ENCODE peak calls at places on chromosome 21, in nine cellular contexts. P is choroid plexus epithelial cell, M is LHCN-M2, E is HTR-8/SVneo, V is GM04504, U is memory B cell, R is HEK293T, G is AG10803, F is RCC 7860. S is an unnamed sample.

GRCh38 chr21:35438643-35439404 is 389.7 kb upstream of the RUNX1 start:
- DNase-seq in P (peak), V (no peak), F (no peak), U (peak), M (no peak), E (no peak), G (no peak), R (no peak), S (no peak)

GRCh38 chr21:43206231-43207042 is 37.6 kb downstream of the CRYAA start:
- DNase-seq in U (no peak), R (no peak), V (no peak), F (no peak), E (no peak), G (no peak), P (no peak), M (no peak), S (no peak)

GRCh38 chr21:39120876-39121599 is 62.2 kb downstream of the PSMG1 start:
- DNase-seq in R (no peak), G (no peak), F (no peak), E (no peak), M (no peak), P (no peak), V (no peak), U (no peak), S (no peak)

GRCh38 chr21:37547615-37547975 is 181.0 kb downstream of the DYRK1A start:
- DNase-seq in P (no peak), M (no peak), G (no peak), V (no peak), E (no peak), F (no peak), U (no peak), R (no peak), S (no peak)

GRCh38 chr21:15094706-15095105 is 29.9 kb upstream of the NRIP1 start:
- DNase-seq in F (no peak), U (no peak), M (peak), V (no peak), R (no peak), G (no peak), E (no peak), P (no peak), S (no peak)

GRCh38 chr21:28963831-28964230 is 28.8 kb downstream of the LTN1 start:
- DNase-seq in G (no peak), P (no peak), V (no peak), M (no peak), E (no peak), U (no peak), R (no peak), F (no peak), S (no peak)

GRCh38 chr21:35282944-35283343 is 233.8 kb upstream of the RUNX1 start:
- DNase-seq in G (no peak), E (no peak), U (no peak), R (no peak), P (no peak), V (no peak), M (no peak), F (no peak), S (no peak)

GRCh38 chr21:36330904-36331303 is 10.9 kb downstream of the MORC3 start:
- DNase-seq in F (peak), P (peak), V (no peak), M (peak), E (peak), R (peak), U (peak), G (peak), S (peak)

GRCh38 chr21:45011911-45012660 is 62.3 kb upstream of the ADARB1 start:
- DNase-seq in M (peak), U (no peak), P (peak), V (peak), E (peak), F (peak), R (no peak), G (peak), S (peak)

GRCh38 chr21:32802954-32803353 is 31.4 kb upstream of the PAXBP1 start:
- DNase-seq in E (no peak), M (no peak), R (no peak), F (no peak), P (no peak), G (no peak), U (no peak), V (no peak), S (no peak)

GRCh38 chr21:45607922-45608295 is 35.6 kb upstream of the PCBP3 start:
- DNase-seq in F (no peak), M (no peak), E (no peak), V (no peak), P (no peak), U (no peak), G (no peak), R (no peak), S (no peak)

GRCh38 chr21:38806942-38807284 is 1.2 kb downstream of the ETS2 start:
- DNase-seq in P (peak), F (no peak), V (no peak), M (no peak), E (no peak), R (no peak), U (no peak), G (no peak), S (no peak)

GRCh38 chr21:28154121-28154520 is 838.6 kb downstream of the LTN1 start:
- DNase-seq in E (no peak), V (no peak), G (no peak), P (peak), F (no peak), U (no peak), M (peak), R (no peak), S (no peak)

GRCh38 chr21:35926003-35926541 is 134.3 kb downstream of the SETD4 start:
- DNase-seq in M (no peak), P (no peak), V (no peak), U (no peak), R (no peak), G (no peak), E (no peak), F (no peak), S (no peak)

GRCh38 chr21:35484856-35485255 is 435.8 kb upstream of the RUNX1 start:
- DNase-seq in R (no peak), E (no peak), V (no peak), P (no peak), U (no peak), G (no peak), F (no peak), M (peak), S (no peak)

GRCh38 chr21:34671891-34672290 is 3.1 kb downstream of the CLIC6 start:
- DNase-seq in R (no peak), F (no peak), U (no peak), G (no peak), M (peak), P (no peak), E (no peak), V (no peak), S (no peak)

GRCh38 chr21:29155118-29155932 is 24.9 kb downstream of the MAP3K7CL start:
- DNase-seq in U (no peak), R (peak), V (no peak), M (peak), P (peak), E (no peak), F (no peak), G (peak), S (peak)

GRCh38 chr21:14382486-14382834 is 486 bp downstream of the HSPA13 start:
- DNase-seq in E (no peak), V (peak), M (no peak), P (peak), R (peak), G (peak), U (no peak), F (no peak), S (no peak)